ENCODE peak calls at places on chromosomes 3 and 15, in nine cellular contexts. One of them, this sample, is unnamed.
A peak's percentile ranks its signal among the peaks of the same experiment; 100 is the strongest.

GRCh38 chr3:166190360-166190759 is 353.1 kb upstream of the BCHE start:
- DNase-seq in endothelial cell: no peak
- DNase-seq in body of pancreas: no peak
- DNase-seq in ovary: no peak
- DNase-seq in midbrain: no peak
- DNase-seq in NCI-H1092 treated with DMSO at 0.1 percent for 48 hours: no peak
- DNase-seq in cardiac muscle cell: no peak
- DNase-seq in cardiac septum: no peak
- DNase-seq in mesothelial cell of epicardium: no peak
- DNase-seq in this sample: no peak

GRCh38 chr15:61034793-61035710 is 194.1 kb downstream of the RORA start:
- DNase-seq in body of pancreas: no peak
- DNase-seq in midbrain: no peak
- DNase-seq in mesothelial cell of epicardium: no peak
- DNase-seq in endothelial cell: no peak
- DNase-seq in ovary: no peak
- DNase-seq in NCI-H1092 treated with DMSO at 0.1 percent for 48 hours: no peak
- DNase-seq in cardiac muscle cell: peak; percentile 79
- DNase-seq in cardiac septum: no peak
- DNase-seq in this sample: no peak

GRCh38 chr3:100954199-100954935 is 38.9 kb downstream of the ABI3BP start:
- DNase-seq in endothelial cell: no peak
- DNase-seq in ovary: no peak
- DNase-seq in mesothelial cell of epicardium: no peak
- DNase-seq in body of pancreas: no peak
- DNase-seq in NCI-H1092 treated with DMSO at 0.1 percent for 48 hours: no peak
- DNase-seq in cardiac septum: no peak
- DNase-seq in cardiac muscle cell: no peak
- DNase-seq in midbrain: no peak
- DNase-seq in this sample: no peak

GRCh38 chr3:130963878-130964277 is 62.7 kb downstream of the ASTE1 start:
- DNase-seq in ovary: no peak
- DNase-seq in NCI-H1092 treated with DMSO at 0.1 percent for 48 hours: no peak
- DNase-seq in body of pancreas: no peak
- DNase-seq in cardiac muscle cell: peak; percentile 97
- DNase-seq in cardiac septum: no peak
- DNase-seq in mesothelial cell of epicardium: no peak
- DNase-seq in midbrain: peak; percentile 29
- DNase-seq in endothelial cell: no peak
- DNase-seq in this sample: no peak

GRCh38 chr3:99940350-99940749 is 122.7 kb downstream of the CMSS1 start:
- DNase-seq in mesothelial cell of epicardium: no peak
- DNase-seq in NCI-H1092 treated with DMSO at 0.1 percent for 48 hours: no peak
- DNase-seq in endothelial cell: no peak
- DNase-seq in cardiac muscle cell: no peak
- DNase-seq in ovary: no peak
- DNase-seq in midbrain: no peak
- DNase-seq in cardiac septum: no peak
- DNase-seq in body of pancreas: no peak
- DNase-seq in this sample: no peak

GRCh38 chr3:158918008-158918407 is 116.2 kb downstream of the MFSD1 start:
- DNase-seq in cardiac septum: no peak
- DNase-seq in NCI-H1092 treated with DMSO at 0.1 percent for 48 hours: peak; percentile 2
- DNase-seq in mesothelial cell of epicardium: no peak
- DNase-seq in endothelial cell: peak; percentile 69
- DNase-seq in midbrain: peak; percentile 35
- DNase-seq in cardiac muscle cell: peak; percentile 69
- DNase-seq in ovary: peak; percentile 40
- DNase-seq in body of pancreas: peak; percentile 66
- DNase-seq in this sample: peak; percentile 7

GRCh38 chr15:69265347-69265955 is 33.3 kb upstream of the PAQR5 start:
- DNase-seq in cardiac muscle cell: peak; percentile 49
- DNase-seq in mesothelial cell of epicardium: no peak
- DNase-seq in midbrain: peak; percentile 55
- DNase-seq in NCI-H1092 treated with DMSO at 0.1 percent for 48 hours: peak; percentile 2
- DNase-seq in ovary: no peak
- DNase-seq in cardiac septum: no peak
- DNase-seq in body of pancreas: no peak
- DNase-seq in endothelial cell: no peak
- DNase-seq in this sample: no peak

GRCh38 chr3:138450704-138451424 is 16.4 kb downstream of the ESYT3 start:
- DNase-seq in cardiac muscle cell: no peak
- DNase-seq in NCI-H1092 treated with DMSO at 0.1 percent for 48 hours: no peak
- DNase-seq in body of pancreas: no peak
- DNase-seq in endothelial cell: no peak
- DNase-seq in cardiac septum: peak; percentile 36
- DNase-seq in midbrain: no peak
- DNase-seq in ovary: peak; percentile 12
- DNase-seq in mesothelial cell of epicardium: no peak
- DNase-seq in this sample: no peak

GRCh38 chr3:67311440-67311839 is 313.3 kb downstream of the KBTBD8 start:
- DNase-seq in body of pancreas: no peak
- DNase-seq in ovary: no peak
- DNase-seq in cardiac septum: no peak
- DNase-seq in midbrain: no peak
- DNase-seq in cardiac muscle cell: no peak
- DNase-seq in NCI-H1092 treated with DMSO at 0.1 percent for 48 hours: no peak
- DNase-seq in endothelial cell: no peak
- DNase-seq in mesothelial cell of epicardium: no peak
- DNase-seq in this sample: no peak

GRCh38 chr15:30922469-30923311 is 19.0 kb downstream of the FAN1 start:
- DNase-seq in midbrain: peak; percentile 89
- DNase-seq in body of pancreas: no peak
- DNase-seq in ovary: no peak
- DNase-seq in NCI-H1092 treated with DMSO at 0.1 percent for 48 hours: no peak
- DNase-seq in cardiac muscle cell: peak; percentile 15
- DNase-seq in mesothelial cell of epicardium: no peak
- DNase-seq in endothelial cell: no peak
- DNase-seq in cardiac septum: no peak
- DNase-seq in this sample: no peak